ENCODE peak calls at places on chromosomes 16 and 17, in four cellular contexts. K, X, O and H are unnamed samples.

GRCh38 chr17:78473951-78474630 is 95.6 kb downstream of the PGS1 start:
- DNase-seq in K (no peak), X (peak), O (no peak), H (no peak)

GRCh38 chr17:16818340-16818739 is 128.3 kb downstream of the CCDC144A start:
- DNase-seq in K (no peak), X (no peak), O (no peak), H (no peak)

GRCh38 chr16:31168848-31169247 is 11.1 kb upstream of the FUS start:
- DNase-seq in K (no peak), X (no peak), O (no peak), H (no peak)

GRCh38 chr17:44216173-44216572 is 3.3 kb downstream of the UBTF start:
- DNase-seq in K (no peak), X (no peak), O (no peak), H (peak)

GRCh38 chr17:62668091-62668804 is 40.8 kb downstream of the MRC2 start:
- DNase-seq in K (no peak), X (no peak), O (no peak), H (no peak)

GRCh38 chr17:58324409-58325288 is 3.9 kb downstream of the TSPOAP1 start:
- DNase-seq in K (no peak), X (no peak), O (peak), H (no peak)

GRCh38 chr17:80846932-80847331 is 144.7 kb upstream of the CHMP6 start:
- DNase-seq in K (no peak), X (no peak), O (no peak), H (no peak)

GRCh38 chr16:71775949-71776348 is 32.7 kb downstream of the AP1G1 start:
- DNase-seq in K (no peak), X (no peak), O (no peak), H (no peak)

GRCh38 chr17:41527076-41528023 is 758 bp downstream of the KRT19 start:
- DNase-seq in K (no peak), X (no peak), O (no peak), H (no peak)

GRCh38 chr16:86763819-86764218 is 185.5 kb downstream of the FOXL1 start:
- DNase-seq in K (no peak), X (no peak), O (no peak), H (no peak)

GRCh38 chr17:65254166-65254565 is 117.0 kb downstream of the RGS9 start:
- DNase-seq in K (no peak), X (no peak), O (no peak), H (no peak)

GRCh38 chr16:72986011-72986410 is 61.9 kb downstream of the ZFHX3 start:
- DNase-seq in K (no peak), X (no peak), O (peak), H (no peak)

GRCh38 chr16:31427441-31428276 is 501 bp downstream of the COX6A2 start:
- DNase-seq in K (peak), X (no peak), O (peak), H (peak)

GRCh38 chr16:68232335-68232734 is 3.6 kb downstream of the ESRP2 start:
- DNase-seq in K (no peak), X (no peak), O (no peak), H (no peak)

GRCh38 chr17:79678856-79679255 is 51.9 kb upstream of the ENPP7 start:
- DNase-seq in K (no peak), X (no peak), O (no peak), H (no peak)

GRCh38 chr16:14548933-14549788 is 80.9 kb downstream of the PARN start:
- DNase-seq in K (no peak), X (no peak), O (no peak), H (no peak)